ENCODE peak calls at places on chromosome 13, in six cellular contexts. One of them, this sample, is unnamed.

GRCh38 chr13:46134961-46135522 is 30.2 kb upstream of the CPB2 start:
- DNase-seq in activated T-cell treated with anti-CD3 and anti-CD28 coated beads, Interleukin-2, amount 50 U/mL, for 48 hours: no peak
- DNase-seq in IMR-90: peak
- DNase-seq in stimulated activated CD4-positive, alpha-beta T cell treated with anti-CD3 and anti-CD28 coated beads, Interleukin-12 subunit alpha, Interleukin-12 subunit beta, amount 100 ng/mL, for 24 hours: no peak
- DNase-seq in lung microvascular endothelial cell: no peak
- DNase-seq in left cardiac atrium: no peak
- DNase-seq in this sample: peak

GRCh38 chr13:79749556-79749955 is 268.6 kb downstream of the NDFIP2 start:
- DNase-seq in IMR-90: no peak
- DNase-seq in stimulated activated CD4-positive, alpha-beta T cell treated with anti-CD3 and anti-CD28 coated beads, Interleukin-12 subunit alpha, Interleukin-12 subunit beta, amount 100 ng/mL, for 24 hours: no peak
- DNase-seq in lung microvascular endothelial cell: no peak
- DNase-seq in activated T-cell treated with anti-CD3 and anti-CD28 coated beads, Interleukin-2, amount 50 U/mL, for 48 hours: no peak
- DNase-seq in left cardiac atrium: no peak
- DNase-seq in this sample: peak

GRCh38 chr13:99182439-99182838 is 18.2 kb upstream of the UBAC2 start:
- DNase-seq in IMR-90: no peak
- DNase-seq in stimulated activated CD4-positive, alpha-beta T cell treated with anti-CD3 and anti-CD28 coated beads, Interleukin-12 subunit alpha, Interleukin-12 subunit beta, amount 100 ng/mL, for 24 hours: no peak
- DNase-seq in activated T-cell treated with anti-CD3 and anti-CD28 coated beads, Interleukin-2, amount 50 U/mL, for 48 hours: no peak
- DNase-seq in left cardiac atrium: no peak
- DNase-seq in lung microvascular endothelial cell: no peak
- DNase-seq in this sample: no peak

GRCh38 chr13:83286737-83287136 is 595.5 kb downstream of the SLITRK1 start:
- DNase-seq in activated T-cell treated with anti-CD3 and anti-CD28 coated beads, Interleukin-2, amount 50 U/mL, for 48 hours: no peak
- DNase-seq in IMR-90: peak
- DNase-seq in left cardiac atrium: no peak
- DNase-seq in stimulated activated CD4-positive, alpha-beta T cell treated with anti-CD3 and anti-CD28 coated beads, Interleukin-12 subunit alpha, Interleukin-12 subunit beta, amount 100 ng/mL, for 24 hours: no peak
- DNase-seq in lung microvascular endothelial cell: no peak
- DNase-seq in this sample: peak

GRCh38 chr13:98927954-98928927 is 49.6 kb downstream of the DOCK9 start:
- DNase-seq in lung microvascular endothelial cell: peak
- DNase-seq in IMR-90: peak
- DNase-seq in stimulated activated CD4-positive, alpha-beta T cell treated with anti-CD3 and anti-CD28 coated beads, Interleukin-12 subunit alpha, Interleukin-12 subunit beta, amount 100 ng/mL, for 24 hours: no peak
- DNase-seq in activated T-cell treated with anti-CD3 and anti-CD28 coated beads, Interleukin-2, amount 50 U/mL, for 48 hours: no peak
- DNase-seq in left cardiac atrium: peak
- DNase-seq in this sample: no peak

GRCh38 chr13:111904166-111904565 is 162.8 kb upstream of the SOX1 start:
- DNase-seq in left cardiac atrium: no peak
- DNase-seq in IMR-90: no peak
- DNase-seq in lung microvascular endothelial cell: no peak
- DNase-seq in activated T-cell treated with anti-CD3 and anti-CD28 coated beads, Interleukin-2, amount 50 U/mL, for 48 hours: no peak
- DNase-seq in stimulated activated CD4-positive, alpha-beta T cell treated with anti-CD3 and anti-CD28 coated beads, Interleukin-12 subunit alpha, Interleukin-12 subunit beta, amount 100 ng/mL, for 24 hours: no peak
- DNase-seq in this sample: no peak

GRCh38 chr13:40406405-40407138 is 259.9 kb downstream of the FOXO1 start:
- DNase-seq in stimulated activated CD4-positive, alpha-beta T cell treated with anti-CD3 and anti-CD28 coated beads, Interleukin-12 subunit alpha, Interleukin-12 subunit beta, amount 100 ng/mL, for 24 hours: no peak
- DNase-seq in IMR-90: peak
- DNase-seq in lung microvascular endothelial cell: peak
- DNase-seq in activated T-cell treated with anti-CD3 and anti-CD28 coated beads, Interleukin-2, amount 50 U/mL, for 48 hours: no peak
- DNase-seq in left cardiac atrium: no peak
- DNase-seq in this sample: no peak

GRCh38 chr13:23980160-23980551 is 82.9 kb upstream of the C1QTNF9B start:
- DNase-seq in activated T-cell treated with anti-CD3 and anti-CD28 coated beads, Interleukin-2, amount 50 U/mL, for 48 hours: peak
- DNase-seq in lung microvascular endothelial cell: peak
- DNase-seq in stimulated activated CD4-positive, alpha-beta T cell treated with anti-CD3 and anti-CD28 coated beads, Interleukin-12 subunit alpha, Interleukin-12 subunit beta, amount 100 ng/mL, for 24 hours: peak
- DNase-seq in left cardiac atrium: peak
- DNase-seq in IMR-90: peak
- DNase-seq in this sample: peak

GRCh38 chr13:25699056-25699455 is 327.3 kb downstream of the ATP8A2 start:
- DNase-seq in IMR-90: no peak
- DNase-seq in activated T-cell treated with anti-CD3 and anti-CD28 coated beads, Interleukin-2, amount 50 U/mL, for 48 hours: no peak
- DNase-seq in left cardiac atrium: no peak
- DNase-seq in lung microvascular endothelial cell: no peak
- DNase-seq in stimulated activated CD4-positive, alpha-beta T cell treated with anti-CD3 and anti-CD28 coated beads, Interleukin-12 subunit alpha, Interleukin-12 subunit beta, amount 100 ng/mL, for 24 hours: no peak
- DNase-seq in this sample: no peak

GRCh38 chr13:68185767-68186166 is 955.6 kb upstream of the PCDH9 start:
- DNase-seq in activated T-cell treated with anti-CD3 and anti-CD28 coated beads, Interleukin-2, amount 50 U/mL, for 48 hours: no peak
- DNase-seq in lung microvascular endothelial cell: no peak
- DNase-seq in stimulated activated CD4-positive, alpha-beta T cell treated with anti-CD3 and anti-CD28 coated beads, Interleukin-12 subunit alpha, Interleukin-12 subunit beta, amount 100 ng/mL, for 24 hours: no peak
- DNase-seq in left cardiac atrium: no peak
- DNase-seq in IMR-90: no peak
- DNase-seq in this sample: no peak

This sample was measured in left kidney.